ENCODE peak calls at places on chromosomes 3 and 15, in five cellular contexts. One of them, this sample, is unnamed.

GRCh38 chr3:106811376-106811775 is 565.9 kb upstream of the CCDC54 start:
- DNase-seq in H1: no peak
- DNase-seq in trophoblast cell: peak; percentile 1
- DNase-seq in IMR-90: peak; percentile 88
- DNase-seq in neuronal stem cell: no peak
- DNase-seq in this sample: peak; percentile 51

GRCh38 chr3:34011171-34012101 is 213.0 kb downstream of the PDCD6IP start:
- DNase-seq in trophoblast cell: peak; percentile 23
- DNase-seq in H1: no peak
- DNase-seq in neuronal stem cell: no peak
- DNase-seq in IMR-90: peak; percentile 63
- DNase-seq in this sample: peak; percentile 28

GRCh38 chr3:129013491-129013891 is 12.4 kb downstream of the EFCC1 start:
- DNase-seq in trophoblast cell: peak; percentile 98
- DNase-seq in H1: no peak
- DNase-seq in IMR-90: no peak
- DNase-seq in neuronal stem cell: no peak
- DNase-seq in this sample: no peak

GRCh38 chr3:5145120-5145519 is 23.0 kb downstream of the ARL8B start:
- DNase-seq in IMR-90: no peak
- DNase-seq in H1: no peak
- DNase-seq in trophoblast cell: no peak
- DNase-seq in neuronal stem cell: no peak
- DNase-seq in this sample: no peak

GRCh38 chr3:73431136-73431933 is 193.4 kb downstream of the PDZRN3 start:
- DNase-seq in trophoblast cell: no peak
- DNase-seq in H1: no peak
- DNase-seq in IMR-90: no peak
- DNase-seq in neuronal stem cell: no peak
- DNase-seq in this sample: no peak

GRCh38 chr3:134348524-134348923 is 25.7 kb downstream of the AMOTL2 start:
- DNase-seq in IMR-90: peak; percentile 80
- DNase-seq in neuronal stem cell: no peak
- DNase-seq in trophoblast cell: peak; percentile 96
- DNase-seq in H1: no peak
- DNase-seq in this sample: peak; percentile 64

GRCh38 chr3:12479919-12480425 is 4.3 kb upstream of the TSEN2 start:
- DNase-seq in neuronal stem cell: peak; percentile 51
- DNase-seq in H1: no peak
- DNase-seq in trophoblast cell: peak; percentile 70
- DNase-seq in IMR-90: peak; percentile 55
- DNase-seq in this sample: peak; percentile 60

GRCh38 chr15:40830884-40831283 is 2.4 kb upstream of the PPP1R14D start:
- DNase-seq in H1: no peak
- DNase-seq in IMR-90: no peak
- DNase-seq in neuronal stem cell: no peak
- DNase-seq in trophoblast cell: no peak
- DNase-seq in this sample: no peak

GRCh38 chr3:4323246-4324027 is 20.3 kb downstream of the SETMAR start:
- DNase-seq in H1: no peak
- DNase-seq in neuronal stem cell: no peak
- DNase-seq in trophoblast cell: no peak
- DNase-seq in IMR-90: no peak
- DNase-seq in this sample: peak; percentile 24

GRCh38 chr3:5239602-5240001 is 52.1 kb downstream of the EDEM1 start:
- DNase-seq in H1: no peak
- DNase-seq in trophoblast cell: no peak
- DNase-seq in IMR-90: peak; percentile 13
- DNase-seq in neuronal stem cell: no peak
- DNase-seq in this sample: no peak

GRCh38 chr3:19467761-19468160 is 319.5 kb downstream of the KCNH8 start:
- DNase-seq in H1: no peak
- DNase-seq in IMR-90: no peak
- DNase-seq in trophoblast cell: peak; percentile 24
- DNase-seq in neuronal stem cell: no peak
- DNase-seq in this sample: no peak

GRCh38 chr3:134375542-134376384 is 1.5 kb upstream of the AMOTL2 start:
- DNase-seq in neuronal stem cell: no peak
- DNase-seq in trophoblast cell: no peak
- DNase-seq in IMR-90: no peak
- DNase-seq in H1: no peak
- DNase-seq in this sample: no peak

GRCh38 chr15:89346516-89346915 is 11.9 kb upstream of the POLG start:
- DNase-seq in trophoblast cell: no peak
- DNase-seq in IMR-90: no peak
- DNase-seq in H1: no peak
- DNase-seq in neuronal stem cell: no peak
- DNase-seq in this sample: no peak

GRCh38 chr3:171173732-171174131 is 147.2 kb upstream of the SLC2A2 start:
- DNase-seq in H1: no peak
- DNase-seq in IMR-90: no peak
- DNase-seq in trophoblast cell: no peak
- DNase-seq in neuronal stem cell: peak; percentile 36
- DNase-seq in this sample: peak; percentile 25

GRCh38 chr15:87661481-87661880 is 595.1 kb downstream of the NTRK3 start:
- DNase-seq in IMR-90: no peak
- DNase-seq in trophoblast cell: peak; percentile 52
- DNase-seq in H1: no peak
- DNase-seq in neuronal stem cell: no peak
- DNase-seq in this sample: no peak

GRCh38 chr15:42069496-42070275 is 24.7 kb downstream of the PLA2G4D start:
- DNase-seq in trophoblast cell: no peak
- DNase-seq in neuronal stem cell: no peak
- DNase-seq in H1: no peak
- DNase-seq in IMR-90: no peak
- DNase-seq in this sample: no peak

GRCh38 chr15:77825546-77825945 is 192.8 kb upstream of the LINGO1 start:
- DNase-seq in neuronal stem cell: no peak
- DNase-seq in IMR-90: no peak
- DNase-seq in H1: no peak
- DNase-seq in trophoblast cell: no peak
- DNase-seq in this sample: no peak

GRCh38 chr15:96331942-96332853 is 1.7 kb downstream of the NR2F2 start:
- DNase-seq in neuronal stem cell: peak; percentile 11
- DNase-seq in IMR-90: no peak
- DNase-seq in H1: no peak
- DNase-seq in trophoblast cell: peak; percentile 70
- DNase-seq in this sample: peak; percentile 64

DNA sequence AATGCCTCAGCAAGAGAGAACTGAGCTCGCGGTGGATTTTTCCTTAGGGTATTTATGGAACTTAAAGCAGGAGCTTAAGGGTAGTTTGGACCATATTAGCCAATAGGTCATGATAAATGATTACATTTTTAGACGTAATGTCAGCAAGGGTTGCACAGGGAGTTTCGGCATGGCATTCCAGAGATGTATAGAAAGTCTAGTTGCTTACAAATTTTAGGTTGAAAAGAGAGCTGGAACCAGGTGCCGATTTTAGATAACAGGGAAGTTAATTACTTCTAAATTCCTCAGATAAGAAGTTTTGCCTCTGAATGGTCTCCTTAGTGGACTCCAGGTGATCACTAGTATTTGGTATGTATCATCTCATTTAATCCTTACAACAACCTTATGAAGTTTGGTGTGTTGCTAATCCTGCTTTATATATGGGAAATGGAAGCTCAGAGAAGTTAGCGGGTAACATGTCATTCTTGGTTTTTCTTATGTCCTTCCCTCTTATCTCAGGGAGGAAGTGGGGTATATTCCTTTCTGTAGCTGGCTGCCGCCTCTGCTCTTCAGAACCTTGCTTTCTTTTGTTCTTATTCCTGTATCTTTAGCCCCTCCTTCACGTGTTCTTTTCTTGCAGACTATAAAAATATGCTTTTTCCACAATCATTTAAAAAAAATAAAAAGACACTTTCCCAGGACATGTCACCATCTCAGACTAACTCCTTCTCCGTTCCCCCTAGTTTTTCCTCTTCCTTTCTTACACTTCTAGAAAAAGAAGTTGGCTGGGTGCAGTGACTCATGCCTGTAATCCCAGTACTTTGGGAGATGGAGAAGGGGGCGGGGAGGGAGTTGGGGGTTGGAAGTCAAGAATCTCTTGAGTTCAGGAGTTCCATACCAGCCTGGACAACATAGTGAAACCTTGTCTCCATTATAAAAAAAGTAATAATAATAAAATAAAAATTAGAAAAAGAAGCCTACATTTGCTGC is 25.7 kb downstream of the IQGAP1 start:
- DNase-seq in H1: no peak
- DNase-seq in trophoblast cell: peak; percentile 98
- DNase-seq in neuronal stem cell: no peak
- DNase-seq in IMR-90: peak; percentile 69
- DNase-seq in this sample: peak; percentile 87
- H4K91ac ChIP-seq in H1: no peak overlapping the region
- H4K91ac ChIP-seq in trophoblast cell: no peak overlapping the region
- H4K91ac ChIP-seq in neuronal stem cell: no peak overlapping the region
- H4K91ac ChIP-seq in IMR-90: peak overlapping the region; percentile 33
- H4K91ac ChIP-seq in this sample: no peak overlapping the region

GRCh38 chr3:122246214-122246613 is 62.7 kb downstream of the CASR start:
- DNase-seq in IMR-90: peak; percentile 20
- DNase-seq in trophoblast cell: no peak
- DNase-seq in H1: no peak
- DNase-seq in neuronal stem cell: no peak
- DNase-seq in this sample: peak; percentile 26
- H3K4me3 ChIP-seq in IMR-90: peak overlapping the region; percentile 17
- H3K4me3 ChIP-seq in trophoblast cell: no peak overlapping the region
- H3K4me3 ChIP-seq in H1: no peak overlapping the region
- H3K4me3 ChIP-seq in neuronal stem cell: no peak overlapping the region
- H3K4me3 ChIP-seq in this sample: peak overlapping the region; percentile 46

DNA sequence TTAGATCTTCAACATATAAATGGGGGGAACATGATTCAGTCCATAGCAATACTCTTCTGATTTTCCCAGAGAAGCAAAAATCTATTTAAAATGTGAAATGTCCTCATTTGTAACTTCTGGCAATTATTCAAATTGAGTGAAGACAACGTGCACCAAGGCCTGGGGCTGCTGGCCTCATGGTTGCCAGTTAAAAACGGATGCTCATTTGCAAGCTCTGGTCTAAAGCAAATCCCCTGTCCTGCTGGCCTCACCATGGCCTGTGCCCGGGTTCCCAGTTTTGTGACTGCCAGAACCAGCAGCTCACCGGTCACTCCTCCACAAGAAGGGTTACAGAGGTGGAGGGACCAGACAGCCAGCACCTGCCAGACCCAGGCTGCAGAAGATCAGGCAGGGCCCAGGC is 8.2 kb downstream of the POMGNT2 start:
- DNase-seq in trophoblast cell: no peak
- DNase-seq in IMR-90: no peak
- DNase-seq in neuronal stem cell: no peak
- DNase-seq in H1: no peak
- DNase-seq in this sample: no peak
- H4K91ac ChIP-seq in trophoblast cell: no peak overlapping the region
- H4K91ac ChIP-seq in IMR-90: no peak overlapping the region
- H4K91ac ChIP-seq in neuronal stem cell: no peak overlapping the region
- H4K91ac ChIP-seq in H1: no peak overlapping the region
- H4K91ac ChIP-seq in this sample: no peak overlapping the region

GRCh38 chr3:57959407-57960173 is 48.6 kb upstream of the FLNB start:
- DNase-seq in H1: no peak
- DNase-seq in neuronal stem cell: no peak
- DNase-seq in trophoblast cell: no peak
- DNase-seq in IMR-90: peak; percentile 47
- DNase-seq in this sample: no peak
- H3K4me3 ChIP-seq in H1: no peak overlapping the region
- H3K4me3 ChIP-seq in neuronal stem cell: no peak overlapping the region
- H3K4me3 ChIP-seq in trophoblast cell: no peak overlapping the region
- H3K4me3 ChIP-seq in IMR-90: no peak overlapping the region
- H3K4me3 ChIP-seq in this sample: no peak overlapping the region

GRCh38 chr3:157156844-157157635 is 2.9 kb downstream of the CCNL1 start:
- DNase-seq in H1: no peak
- DNase-seq in neuronal stem cell: no peak
- DNase-seq in trophoblast cell: peak; percentile 51
- DNase-seq in IMR-90: peak; percentile 33
- DNase-seq in this sample: peak; percentile 72

GRCh38 chr3:157159037-157159761 is 748 bp downstream of the CCNL1 start:
- DNase-seq in neuronal stem cell: peak; percentile 49
- DNase-seq in H1: no peak
- DNase-seq in trophoblast cell: peak; percentile 69
- DNase-seq in IMR-90: peak; percentile 37
- DNase-seq in this sample: no peak

GRCh38 chr3:157160652-157161480 is 919 bp upstream of the CCNL1 start:
- DNase-seq in H1: no peak
- DNase-seq in neuronal stem cell: no peak
- DNase-seq in IMR-90: peak; percentile 94
- DNase-seq in trophoblast cell: peak; percentile 99
- DNase-seq in this sample: peak; percentile 98

GRCh38 chr3:157157836-157158235 is 2.1 kb downstream of the CCNL1 start:
- DNase-seq in neuronal stem cell: no peak
- DNase-seq in trophoblast cell: peak; percentile 14
- DNase-seq in H1: no peak
- DNase-seq in IMR-90: no peak
- DNase-seq in this sample: peak; percentile 23

DNA sequence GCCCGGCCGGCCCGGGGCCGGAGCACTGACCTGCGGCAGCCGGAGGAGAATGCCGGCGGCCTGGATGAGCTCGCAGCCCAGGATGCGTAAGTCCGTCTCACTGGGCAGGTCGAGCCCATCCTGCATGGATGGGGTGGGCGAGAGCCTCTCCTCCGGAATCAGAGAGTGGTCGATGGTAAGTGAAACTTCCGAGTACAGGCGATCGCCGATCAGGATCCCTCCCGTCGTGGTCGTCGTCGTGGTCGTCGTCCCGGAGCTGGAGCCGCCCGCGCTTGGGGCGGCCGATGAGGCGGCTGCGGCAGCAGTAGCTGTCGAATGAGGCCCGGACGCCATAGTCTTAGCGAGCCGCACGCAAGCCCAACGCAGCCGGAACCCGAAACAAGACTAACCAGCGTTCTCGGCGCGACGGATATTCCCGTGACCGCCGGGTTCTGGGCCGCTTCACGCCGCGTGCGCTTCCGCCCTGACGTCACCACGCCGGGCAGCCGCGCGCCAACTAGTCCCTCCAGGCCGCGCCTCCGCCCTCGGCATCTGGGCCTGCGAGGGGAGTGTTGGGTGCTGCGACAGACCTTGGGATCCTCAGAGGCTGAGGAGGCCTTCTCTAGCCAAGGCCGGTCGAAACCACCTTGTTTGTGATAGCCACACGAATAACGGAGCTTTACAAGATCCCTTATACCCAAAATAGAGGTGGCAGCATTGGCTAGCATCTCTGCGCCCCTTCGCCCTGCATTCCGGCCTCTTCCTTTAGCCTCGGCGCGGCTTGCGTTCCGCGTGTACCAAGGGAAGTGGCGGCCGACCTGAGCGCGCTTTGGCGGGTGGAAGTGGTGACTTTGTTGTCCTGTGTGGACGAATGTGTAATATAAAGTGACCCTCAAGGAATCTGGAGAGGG is at the start of gene CCNL1:
- DNase-seq in H1: peak; percentile 76
- DNase-seq in IMR-90: peak; percentile 98
- DNase-seq in trophoblast cell: peak; percentile 99
- DNase-seq in neuronal stem cell: peak; percentile 90
- DNase-seq in this sample: peak; percentile 98
- H4K91ac ChIP-seq in H1: peak within 1 kb of the TSS; percentile 99
- H4K91ac ChIP-seq in IMR-90: peak within 1 kb of the TSS; percentile 97
- H4K91ac ChIP-seq in trophoblast cell: peak within 1 kb of the TSS; percentile 99
- H4K91ac ChIP-seq in neuronal stem cell: peak within 1 kb of the TSS; percentile 90
- H4K91ac ChIP-seq in this sample: peak within 1 kb of the TSS; percentile 100

DNA sequence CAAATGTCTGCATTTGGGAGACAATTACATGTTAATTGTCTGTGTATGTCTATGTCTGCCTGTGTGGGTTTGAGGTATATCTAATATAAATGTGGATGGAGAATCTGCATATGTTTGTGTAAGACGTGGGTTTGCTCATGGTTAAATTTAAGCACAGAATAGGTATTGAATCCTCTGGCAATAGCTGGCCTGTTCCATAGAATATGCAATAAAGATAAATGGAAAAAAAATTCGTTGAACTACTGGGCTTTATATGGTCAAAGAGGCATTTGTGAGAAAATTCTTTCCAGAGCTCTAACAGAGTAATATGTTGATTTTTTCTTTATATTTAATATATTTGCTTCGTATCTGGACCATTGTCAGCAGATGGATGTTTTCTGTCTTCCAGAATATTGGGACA is 1.4 kb downstream of the VPS8 start:
- DNase-seq in IMR-90: no peak
- DNase-seq in trophoblast cell: no peak
- DNase-seq in H1: no peak
- DNase-seq in neuronal stem cell: no peak
- DNase-seq in this sample: no peak
- H3K4me3 ChIP-seq in IMR-90: no peak overlapping the region
- H3K4me3 ChIP-seq in trophoblast cell: no peak overlapping the region
- H3K4me3 ChIP-seq in H1: peak overlapping the region; percentile 99
- H3K4me3 ChIP-seq in neuronal stem cell: peak overlapping the region; percentile 81
- H3K4me3 ChIP-seq in this sample: peak overlapping the region; percentile 93

This sample was measured in mesenchymal stem cell.